ENCODE peak calls at places on chromosomes 6 and 20, in seven cellular contexts. Y is HepG2, X is SK-N-SH, C is GM12892, N is K562, L is GM12878, W is H1. E is an unnamed sample.

GRCh38 chr20:4601630-4602296 is 119.9 kb upstream of the PRND start:
- DNase-seq in W (no peak), N (no peak), C (no peak), Y (no peak), X (peak), L (no peak), E (no peak)

GRCh38 chr6:18118330-18118729 is 4.1 kb downstream of the NHLRC1 start:
- DNase-seq in C (no peak), N (no peak), W (no peak), Y (no peak), L (no peak), X (no peak), E (no peak)

GRCh38 chr6:117605169-117605826 is 3.0 kb upstream of the GOPC start:
- DNase-seq in X (peak), N (peak), L (peak), W (no peak), C (no peak), Y (peak), E (peak)

GRCh38 chr20:62617711-62618483 is 24.4 kb upstream of the SLCO4A1 start:
- DNase-seq in X (no peak), W (no peak), Y (peak), N (no peak), L (no peak), C (peak), E (no peak)

GRCh38 chr6:684831-685636 is 7.9 kb downstream of the EXOC2 start:
- DNase-seq in X (no peak), L (peak), C (peak), Y (no peak), W (no peak), N (no peak), E (peak)

GRCh38 chr6:11536795-11537194 is 754 bp upstream of the TMEM170B start:
- DNase-seq in X (peak), W (no peak), C (no peak), L (no peak), N (peak), Y (no peak), E (no peak)

GRCh38 chr20:44173116-44173515 is 13.9 kb downstream of the JPH2 start:
- DNase-seq in X (no peak), N (no peak), Y (no peak), C (no peak), W (no peak), L (no peak), E (no peak)

GRCh38 chr6:115910147-115910546 is 150.5 kb downstream of the FRK start:
- DNase-seq in X (no peak), L (no peak), C (no peak), N (no peak), W (no peak), Y (no peak), E (no peak)

GRCh38 chr20:48858075-48858790 is 30.4 kb upstream of the PREX1 start:
- DNase-seq in W (no peak), C (no peak), Y (no peak), N (peak), L (no peak), X (no peak), E (no peak)
- TF ChIP-seq TAF1 in W (no peak), C (no peak), Y (no peak), N (no peak), L (no peak), X (no peak), E (no peak)

GRCh38 chr20:45392733-45393132 is 14.6 kb upstream of the TP53TG5 start:
- DNase-seq in X (no peak), W (no peak), C (no peak), Y (no peak), L (no peak), N (no peak), E (no peak)
- TF ChIP-seq TAF1 in X (no peak), W (no peak), C (no peak), Y (no peak), L (no peak), N (no peak), E (no peak)

GRCh38 chr20:6811262-6811661 is 43.8 kb downstream of the BMP2 start:
- DNase-seq in W (no peak), N (no peak), Y (no peak), L (no peak), X (no peak), C (no peak), E (no peak)

GRCh38 chr20:6802227-6802626 is 34.7 kb downstream of the BMP2 start:
- DNase-seq in X (no peak), Y (no peak), N (no peak), C (no peak), L (no peak), W (no peak), E (no peak)

DNA sequence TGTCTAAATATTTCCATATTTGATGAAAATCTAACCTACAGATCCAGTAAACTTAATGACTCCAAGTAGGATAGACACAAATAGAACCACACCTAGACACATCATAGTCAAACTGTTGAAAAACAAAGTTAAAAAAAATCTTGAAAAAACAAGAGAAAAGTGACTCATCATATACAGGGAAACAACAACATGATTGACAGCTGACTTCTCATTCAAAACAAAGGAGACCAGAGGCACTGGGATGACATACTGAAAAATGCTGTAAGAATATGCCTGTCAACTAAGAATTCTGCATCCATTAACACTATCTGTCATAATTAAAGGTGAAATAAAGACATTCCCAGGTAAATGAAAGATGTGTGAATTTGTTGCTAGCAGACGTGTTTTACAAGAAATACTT is 38.8 kb downstream of the BMP2 start:
- DNase-seq in L (no peak), X (no peak), C (no peak), Y (no peak), W (no peak), N (no peak), E (no peak)
- TF ChIP-seq TAF1 in L (no peak), X (no peak), C (no peak), Y (no peak), W (no peak), N (no peak), E (no peak)

DNA sequence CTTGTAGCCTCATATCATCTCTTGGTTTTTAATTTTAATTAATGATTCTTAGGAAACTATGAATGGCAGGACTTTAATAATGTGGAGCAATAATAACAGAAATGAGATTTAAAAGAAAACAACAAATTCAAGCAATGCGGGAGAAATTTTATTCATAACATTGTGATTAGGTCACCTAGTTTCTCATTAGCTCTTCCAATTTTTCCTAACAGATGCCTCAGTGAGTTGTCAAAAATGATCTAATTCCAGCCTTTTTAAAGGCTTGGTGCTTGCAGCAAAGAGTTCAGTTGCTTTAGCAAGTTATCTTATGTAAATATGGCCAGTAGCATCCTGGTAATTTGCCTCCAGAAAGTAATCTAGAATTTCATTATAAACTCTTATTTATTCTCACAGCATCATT is 20.4 kb downstream of the PDE7B start:
- DNase-seq in W (no peak), L (no peak), C (no peak), Y (no peak), X (no peak), N (no peak), E (no peak)
- TF ChIP-seq TAF1 in W (no peak), L (no peak), C (no peak), Y (no peak), X (no peak), N (no peak), E (no peak)

DNA sequence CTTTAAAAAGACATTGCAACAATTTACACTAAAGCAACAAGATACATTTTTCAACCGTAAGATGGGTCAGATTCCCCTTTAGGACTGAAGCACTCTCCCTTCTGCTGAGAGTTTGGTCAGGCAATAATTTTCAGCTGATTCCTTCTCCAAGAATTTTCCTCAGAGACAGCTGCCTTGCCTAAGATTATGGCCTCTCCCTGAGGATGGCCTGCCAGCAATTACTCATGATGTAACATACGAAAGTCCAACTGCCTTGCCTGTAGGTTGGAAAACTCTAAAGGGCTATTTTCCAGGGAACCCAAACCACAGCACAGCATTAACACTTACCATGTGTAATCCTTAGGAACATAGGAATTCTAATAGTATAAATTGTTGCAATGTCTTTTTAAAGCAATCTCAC is 229.1 kb upstream of the FLRT3 start:
- DNase-seq in C (no peak), N (no peak), W (no peak), Y (no peak), L (no peak), X (no peak), E (no peak)
- TF ChIP-seq TAF1 in C (no peak), N (no peak), W (no peak), Y (no peak), L (no peak), X (no peak), E (no peak)